ENCODE peak calls at places on chromosomes 11 and 22, in six cellular contexts. L, G, V, C, K and B are unnamed samples.

GRCh38 chr11:86247608-86248007 is 3.1 kb downstream of the EED start:
- DNase-seq in L (no peak), C (no peak), K (no peak), G (no peak), V (no peak), B (no peak)

GRCh38 chr11:34364102-34364501 is 6.3 kb upstream of the ABTB2 start:
- DNase-seq in K (no peak), G (no peak), L (no peak), C (no peak), V (no peak), B (no peak)

GRCh38 chr22:41216984-41217383 is 11.9 kb downstream of the L3MBTL2 start:
- DNase-seq in L (no peak), V (no peak), G (no peak), C (no peak), K (no peak), B (no peak)

GRCh38 chr22:44024288-44024908 is at the start of gene PARVB:
- DNase-seq in K (no peak), G (no peak), C (peak), L (no peak), V (peak), B (peak)

GRCh38 chr11:61513143-61513740 is 4.7 kb downstream of the LRRC10B start:
- DNase-seq in L (no peak), K (no peak), C (no peak), V (no peak), G (no peak), B (no peak)

GRCh38 chr11:59187587-59187986 is 15.7 kb downstream of the DTX4 start:
- DNase-seq in G (no peak), K (peak), L (no peak), C (no peak), V (no peak), B (no peak)

GRCh38 chr22:50705219-50705691 is 32.6 kb downstream of the SHANK3 start:
- DNase-seq in L (no peak), C (peak), V (peak), K (no peak), G (no peak), B (peak)

GRCh38 chr11:86978247-86978646 is 23.1 kb upstream of the FZD4 start:
- DNase-seq in G (peak), K (peak), L (peak), V (no peak), C (no peak), B (no peak)

GRCh38 chr22:43136255-43136654 is 6.9 kb downstream of the MCAT start:
- DNase-seq in G (no peak), L (no peak), K (no peak), V (peak), C (peak), B (peak)

GRCh38 chr22:43995798-43996169 is 28.3 kb upstream of the PARVB start:
- DNase-seq in V (no peak), C (no peak), K (no peak), G (no peak), L (no peak), B (no peak)

GRCh38 chr11:116840224-116840745 is 2.9 kb upstream of the APOA1 start:
- DNase-seq in K (no peak), G (no peak), C (no peak), L (no peak), V (peak), B (no peak)
- TF ChIP-seq CTCF in K (peak), G (no peak), C (no peak), L (no peak), V (peak), B (no peak)

GRCh38 chr22:31477329-31477728 is 12.3 kb downstream of the EIF4ENIF1 start:
- DNase-seq in K (no peak), V (no peak), C (no peak), G (no peak), L (no peak), B (no peak)
- TF ChIP-seq CTCF in K (no peak), V (no peak), C (no peak), G (no peak), L (no peak), B (no peak)

GRCh38 chr11:120756931-120757330 is 245.4 kb downstream of the GRIK4 start:
- DNase-seq in K (peak), C (no peak), V (peak), L (no peak), G (no peak), B (no peak)
- TF ChIP-seq CTCF in K (no peak), C (no peak), V (peak), L (no peak), G (no peak), B (no peak)

GRCh38 chr11:11621881-11622706 is at the start of gene GALNT18:
- DNase-seq in K (peak), L (peak), V (peak), G (peak), C (peak), B (peak)
- TF ChIP-seq CTCF in K (peak), L (peak), V (peak), G (peak), C (peak), B (peak)

GRCh38 chr11:115503886-115504278 is 333 bp downstream of the CADM1 start:
- DNase-seq in K (no peak), C (no peak), G (no peak), L (no peak), V (no peak), B (no peak)
- TF ChIP-seq CTCF in K (no peak), C (no peak), G (no peak), L (no peak), V (no peak), B (no peak)

GRCh38 chr11:9260182-9261146 is 4.7 kb downstream of the DENND5A start:
- DNase-seq in C (no peak), G (no peak), V (no peak), K (no peak), L (peak), B (no peak)
- TF ChIP-seq CTCF in C (no peak), G (no peak), V (peak), K (peak), L (no peak), B (no peak)